ENCODE peak calls at places on chromosomes 3 and 15, in nine cellular contexts. One of them, this sample, is unnamed. For H3K9me3, the result is how much of the 10 kb centered on the place peaks cover.

GRCh38 chr3:151217208-151217607 is 14.2 kb upstream of the GPR171 start:
- DNase-seq in heart right ventricle: no peak
- DNase-seq in mesenchymal stem cell: no peak
- DNase-seq in cardiac muscle cell: no peak
- DNase-seq in A549: no peak
- DNase-seq in Panc1: no peak
- DNase-seq in stomach: no peak
- DNase-seq in left ventricle myocardium inferior: no peak
- DNase-seq in WERI-Rb-1: no peak
- DNase-seq in this sample: no peak

GRCh38 chr3:114402852-114403251 is 109.0 kb downstream of the TIGIT start:
- DNase-seq in WERI-Rb-1: no peak
- DNase-seq in cardiac muscle cell: no peak
- DNase-seq in Panc1: no peak
- DNase-seq in left ventricle myocardium inferior: no peak
- DNase-seq in stomach: no peak
- DNase-seq in heart right ventricle: no peak
- DNase-seq in A549: no peak
- DNase-seq in mesenchymal stem cell: no peak
- DNase-seq in this sample: no peak

GRCh38 chr15:51724673-51725072 is 12.8 kb downstream of the LYSMD2 start:
- DNase-seq in left ventricle myocardium inferior: no peak
- DNase-seq in mesenchymal stem cell: peak
- DNase-seq in cardiac muscle cell: no peak
- DNase-seq in Panc1: no peak
- DNase-seq in stomach: no peak
- DNase-seq in WERI-Rb-1: no peak
- DNase-seq in heart right ventricle: no peak
- DNase-seq in A549: no peak
- DNase-seq in this sample: no peak

GRCh38 chr15:66631616-66632263 is 65.9 kb upstream of the LCTL start:
- DNase-seq in heart right ventricle: no peak
- DNase-seq in stomach: no peak
- DNase-seq in cardiac muscle cell: peak
- DNase-seq in Panc1: no peak
- DNase-seq in mesenchymal stem cell: no peak
- DNase-seq in A549: no peak
- DNase-seq in left ventricle myocardium inferior: no peak
- DNase-seq in WERI-Rb-1: no peak
- DNase-seq in this sample: peak

GRCh38 chr3:53493997-53494791 is at the start of gene CACNA1D:
- DNase-seq in heart right ventricle: no peak
- DNase-seq in Panc1: no peak
- DNase-seq in mesenchymal stem cell: no peak
- DNase-seq in left ventricle myocardium inferior: no peak
- DNase-seq in cardiac muscle cell: peak
- DNase-seq in stomach: peak
- DNase-seq in A549: no peak
- DNase-seq in WERI-Rb-1: peak
- DNase-seq in this sample: peak

GRCh38 chr3:130093741-130094391 is 12.2 kb downstream of the ALG1L2 start:
- DNase-seq in cardiac muscle cell: no peak
- DNase-seq in heart right ventricle: no peak
- DNase-seq in stomach: no peak
- DNase-seq in WERI-Rb-1: no peak
- DNase-seq in left ventricle myocardium inferior: no peak
- DNase-seq in A549: no peak
- DNase-seq in Panc1: no peak
- DNase-seq in mesenchymal stem cell: no peak
- DNase-seq in this sample: no peak

GRCh38 chr3:74614133-74614967 is at the start of gene CNTN3:
- DNase-seq in A549: no peak
- DNase-seq in left ventricle myocardium inferior: peak
- DNase-seq in Panc1: no peak
- DNase-seq in cardiac muscle cell: peak
- DNase-seq in WERI-Rb-1: peak
- DNase-seq in mesenchymal stem cell: no peak
- DNase-seq in stomach: peak
- DNase-seq in heart right ventricle: no peak
- DNase-seq in this sample: peak

GRCh38 chr3:134809412-134810051 is 14.5 kb downstream of the EPHB1 start:
- DNase-seq in WERI-Rb-1: no peak
- DNase-seq in stomach: no peak
- DNase-seq in mesenchymal stem cell: no peak
- DNase-seq in Panc1: no peak
- DNase-seq in heart right ventricle: no peak
- DNase-seq in cardiac muscle cell: no peak
- DNase-seq in A549: no peak
- DNase-seq in left ventricle myocardium inferior: no peak
- DNase-seq in this sample: no peak

GRCh38 chr3:187989458-187990153 is 164.4 kb upstream of the LPP start:
- DNase-seq in Panc1: no peak
- DNase-seq in mesenchymal stem cell: peak
- DNase-seq in A549: no peak
- DNase-seq in cardiac muscle cell: no peak
- DNase-seq in WERI-Rb-1: no peak
- DNase-seq in heart right ventricle: no peak
- DNase-seq in left ventricle myocardium inferior: no peak
- DNase-seq in stomach: no peak
- DNase-seq in this sample: no peak

GRCh38 chr3:52441772-52442332 is 3.1 kb downstream of the SEMA3G start:
- DNase-seq in A549: no peak
- DNase-seq in stomach: no peak
- DNase-seq in cardiac muscle cell: no peak
- DNase-seq in mesenchymal stem cell: no peak
- DNase-seq in Panc1: no peak
- DNase-seq in heart right ventricle: no peak
- DNase-seq in left ventricle myocardium inferior: no peak
- DNase-seq in WERI-Rb-1: no peak
- DNase-seq in this sample: no peak

GRCh38 chr3:30750967-30751366 is 143.5 kb downstream of the GADL1 start:
- DNase-seq in WERI-Rb-1: no peak
- DNase-seq in Panc1: no peak
- DNase-seq in left ventricle myocardium inferior: no peak
- DNase-seq in stomach: no peak
- DNase-seq in cardiac muscle cell: no peak
- DNase-seq in mesenchymal stem cell: no peak
- DNase-seq in A549: no peak
- DNase-seq in heart right ventricle: no peak
- DNase-seq in this sample: no peak

GRCh38 chr15:25797511-25798206 is 65.5 kb downstream of the ATP10A start:
- DNase-seq in stomach: no peak
- DNase-seq in A549: no peak
- DNase-seq in heart right ventricle: no peak
- DNase-seq in mesenchymal stem cell: no peak
- DNase-seq in Panc1: no peak
- DNase-seq in cardiac muscle cell: peak
- DNase-seq in WERI-Rb-1: peak
- DNase-seq in left ventricle myocardium inferior: no peak
- DNase-seq in this sample: no peak

GRCh38 chr15:44719293-44719999 is 8.1 kb downstream of the B2M start:
- DNase-seq in heart right ventricle: no peak
- DNase-seq in stomach: no peak
- DNase-seq in A549: no peak
- DNase-seq in left ventricle myocardium inferior: no peak
- DNase-seq in mesenchymal stem cell: peak
- DNase-seq in WERI-Rb-1: no peak
- DNase-seq in Panc1: no peak
- DNase-seq in cardiac muscle cell: no peak
- DNase-seq in this sample: no peak

DNA sequence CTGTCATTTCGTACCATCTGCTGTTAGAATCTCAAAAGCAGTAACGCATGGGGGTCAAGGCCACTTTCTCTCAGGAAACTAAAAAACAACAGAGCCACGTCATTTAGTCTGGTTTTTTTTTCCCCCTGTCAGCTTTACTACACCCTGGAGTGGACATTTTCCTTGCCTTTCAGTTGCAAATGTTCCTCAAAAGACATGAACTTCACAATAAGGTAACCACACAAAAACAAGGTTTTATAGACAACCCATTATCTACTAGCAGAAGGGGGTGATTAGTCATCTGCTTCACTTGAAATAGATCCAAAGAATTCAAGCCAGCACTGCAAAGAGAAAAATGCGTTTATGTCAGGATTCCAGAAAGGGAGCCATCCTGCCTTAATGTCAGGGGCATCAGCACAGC is 171.8 kb upstream of the CDIN1 start:
- DNase-seq in mesenchymal stem cell: peak
- DNase-seq in left ventricle myocardium inferior: no peak
- DNase-seq in heart right ventricle: no peak
- DNase-seq in A549: no peak
- DNase-seq in cardiac muscle cell: peak
- DNase-seq in Panc1: no peak
- DNase-seq in stomach: no peak
- DNase-seq in WERI-Rb-1: no peak
- DNase-seq in this sample: no peak
- H3K27ac ChIP-seq in mesenchymal stem cell: peak
- H3K27ac ChIP-seq in left ventricle myocardium inferior: no peak
- H3K27ac ChIP-seq in heart right ventricle: no peak
- H3K27ac ChIP-seq in A549: peak
- H3K27ac ChIP-seq in cardiac muscle cell: no peak
- H3K27ac ChIP-seq in Panc1: no peak
- H3K27ac ChIP-seq in stomach: no peak
- H3K27ac ChIP-seq in WERI-Rb-1: no peak
- H3K27ac ChIP-seq in this sample: no peak

DNA sequence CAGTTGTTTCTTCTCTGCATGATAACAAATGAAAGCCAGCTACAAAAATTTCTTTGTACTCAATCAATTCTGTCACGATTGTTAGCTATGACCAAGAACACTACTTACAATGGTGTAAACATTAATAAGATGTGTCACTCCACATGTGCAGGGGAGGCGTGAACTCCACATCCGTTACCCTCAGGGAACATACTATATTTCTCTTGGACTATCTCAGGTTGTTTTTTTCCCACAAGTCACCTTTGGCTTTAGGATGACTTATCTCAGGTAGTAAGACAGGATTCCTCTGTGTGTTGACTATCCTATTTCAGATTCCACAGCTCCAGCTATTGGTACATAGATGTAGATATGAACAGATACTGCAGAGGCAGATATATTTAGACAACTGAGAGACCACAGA is 423.3 kb upstream of the GRM7 start:
- DNase-seq in stomach: no peak
- DNase-seq in left ventricle myocardium inferior: no peak
- DNase-seq in WERI-Rb-1: no peak
- DNase-seq in mesenchymal stem cell: no peak
- DNase-seq in heart right ventricle: no peak
- DNase-seq in A549: no peak
- DNase-seq in Panc1: no peak
- DNase-seq in cardiac muscle cell: no peak
- DNase-seq in this sample: no peak
- H3K9me3 ChIP-seq in stomach: under half
- H3K9me3 ChIP-seq in left ventricle myocardium inferior: under half
- H3K9me3 ChIP-seq in WERI-Rb-1: under half
- H3K9me3 ChIP-seq in mesenchymal stem cell: under half
- H3K9me3 ChIP-seq in heart right ventricle: under half
- H3K9me3 ChIP-seq in A549: under half
- H3K9me3 ChIP-seq in Panc1: under half
- H3K9me3 ChIP-seq in cardiac muscle cell: under half
- H3K9me3 ChIP-seq in this sample: under half

DNA sequence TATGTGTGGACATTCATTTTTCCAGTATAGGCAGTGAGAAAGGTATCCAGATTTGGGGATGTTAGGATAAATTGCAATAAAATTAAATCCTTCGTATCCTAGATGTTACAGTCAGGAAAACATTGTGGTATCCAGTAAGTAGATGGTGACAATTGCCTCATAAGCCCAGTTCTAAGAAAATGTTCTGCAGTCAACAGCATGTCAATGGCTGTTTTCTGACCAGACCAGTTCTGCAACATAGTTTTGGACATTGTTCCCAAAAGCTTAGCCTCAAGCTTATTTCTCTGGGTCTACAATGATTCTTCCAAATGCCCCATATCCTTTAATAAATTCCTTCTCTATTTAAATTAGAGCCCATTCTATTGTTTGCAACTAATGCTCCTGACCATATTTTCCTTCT is 480.7 kb downstream of the FHIT start:
- DNase-seq in Panc1: no peak
- DNase-seq in cardiac muscle cell: no peak
- DNase-seq in WERI-Rb-1: no peak
- DNase-seq in A549: no peak
- DNase-seq in stomach: no peak
- DNase-seq in left ventricle myocardium inferior: no peak
- DNase-seq in mesenchymal stem cell: no peak
- DNase-seq in heart right ventricle: no peak
- DNase-seq in this sample: no peak
- H3K27ac ChIP-seq in Panc1: no peak
- H3K27ac ChIP-seq in cardiac muscle cell: no peak
- H3K27ac ChIP-seq in WERI-Rb-1: no peak
- H3K27ac ChIP-seq in A549: no peak
- H3K27ac ChIP-seq in stomach: no peak
- H3K27ac ChIP-seq in left ventricle myocardium inferior: no peak
- H3K27ac ChIP-seq in mesenchymal stem cell: no peak
- H3K27ac ChIP-seq in heart right ventricle: no peak
- H3K27ac ChIP-seq in this sample: no peak

DNA sequence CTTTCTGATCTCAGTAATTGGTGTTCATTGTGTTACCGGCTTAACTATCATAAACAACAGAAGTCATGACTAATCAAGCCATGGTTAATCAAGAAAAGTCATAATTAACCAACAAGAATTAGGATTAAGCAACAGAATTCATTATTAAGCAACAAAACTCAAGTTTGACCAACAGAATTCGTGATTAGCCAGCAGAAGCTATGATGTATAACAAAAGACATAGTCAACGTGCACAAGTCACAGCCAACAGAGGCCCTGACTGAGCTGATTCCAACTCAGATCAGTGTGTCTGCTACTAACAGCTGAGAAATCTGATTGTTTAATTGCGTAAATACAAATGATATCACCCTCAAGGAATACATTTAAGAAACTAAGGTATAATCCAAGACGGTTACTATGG is 67.7 kb downstream of the RARB start:
- DNase-seq in heart right ventricle: no peak
- DNase-seq in WERI-Rb-1: no peak
- DNase-seq in stomach: no peak
- DNase-seq in mesenchymal stem cell: no peak
- DNase-seq in Panc1: no peak
- DNase-seq in left ventricle myocardium inferior: no peak
- DNase-seq in cardiac muscle cell: peak
- DNase-seq in A549: no peak
- DNase-seq in this sample: no peak
- H3K9me3 ChIP-seq in heart right ventricle: under half
- H3K9me3 ChIP-seq in WERI-Rb-1: under half
- H3K9me3 ChIP-seq in stomach: under half
- H3K9me3 ChIP-seq in mesenchymal stem cell: half or more
- H3K9me3 ChIP-seq in Panc1: under half
- H3K9me3 ChIP-seq in left ventricle myocardium inferior: under half
- H3K9me3 ChIP-seq in cardiac muscle cell: under half
- H3K9me3 ChIP-seq in A549: half or more
- H3K9me3 ChIP-seq in this sample: under half

GRCh38 chr15:73495171-73495570 is 52.2 kb downstream of the REC114 start:
- DNase-seq in left ventricle myocardium inferior: no peak
- DNase-seq in WERI-Rb-1: no peak
- DNase-seq in heart right ventricle: no peak
- DNase-seq in mesenchymal stem cell: peak
- DNase-seq in A549: no peak
- DNase-seq in cardiac muscle cell: peak
- DNase-seq in stomach: no peak
- DNase-seq in Panc1: no peak
- DNase-seq in this sample: no peak
- H3K27ac ChIP-seq in left ventricle myocardium inferior: no peak
- H3K27ac ChIP-seq in WERI-Rb-1: no peak
- H3K27ac ChIP-seq in heart right ventricle: no peak
- H3K27ac ChIP-seq in mesenchymal stem cell: no peak
- H3K27ac ChIP-seq in A549: no peak
- H3K27ac ChIP-seq in cardiac muscle cell: peak
- H3K27ac ChIP-seq in stomach: no peak
- H3K27ac ChIP-seq in Panc1: no peak
- H3K27ac ChIP-seq in this sample: no peak

This sample was measured in right cardiac atrium.